ENCODE peak calls at places on chromosomes 5 and 9, in six cellular contexts. L, Q, U, N, Y and G are unnamed samples.

GRCh38 chr5:96588551-96588950 is 73.6 kb upstream of the CAST start:
- DNase-seq in U (no peak), Y (no peak), Q (no peak), L (no peak), N (no peak), G (no peak)

GRCh38 chr9:105157178-105157583 is 87.3 kb upstream of the SLC44A1 start:
- DNase-seq in L (no peak), Y (peak), U (peak), Q (peak), N (no peak), G (peak)

GRCh38 chr5:144315994-144316634 is 145.4 kb downstream of the KCTD16 start:
- DNase-seq in Y (no peak), L (no peak), U (no peak), N (no peak), Q (no peak), G (no peak)

GRCh38 chr9:121568541-121569265 is 69.1 kb upstream of the GGTA1 start:
- DNase-seq in N (no peak), Q (no peak), L (no peak), Y (no peak), U (peak), G (no peak)

GRCh38 chr5:158375531-158375930 is 516.6 kb upstream of the CLINT1 start:
- DNase-seq in Q (no peak), N (no peak), Y (no peak), L (no peak), U (no peak), G (no peak)

GRCh38 chr5:74206571-74207550 is 433.7 kb downstream of the ENC1 start:
- DNase-seq in Q (no peak), U (peak), Y (no peak), L (no peak), N (no peak), G (no peak)

GRCh38 chr5:83097582-83098265 is 20.4 kb downstream of the XRCC4 start:
- DNase-seq in L (no peak), N (no peak), Q (no peak), U (peak), Y (peak), G (no peak)

GRCh38 chr5:32339198-32339597 is 26.5 kb upstream of the MTMR12 start:
- DNase-seq in N (no peak), L (peak), Y (peak), Q (peak), U (peak), G (no peak)

GRCh38 chr9:89684912-89685636 is 80.3 kb downstream of the GADD45G start:
- DNase-seq in Y (no peak), U (no peak), L (no peak), Q (no peak), N (no peak), G (no peak)

GRCh38 chr5:61482980-61483379 is 150.9 kb downstream of the ZSWIM6 start:
- DNase-seq in Y (no peak), U (no peak), L (no peak), N (no peak), Q (no peak), G (no peak)

GRCh38 chr9:969310-969692 is 7.2 kb upstream of the DMRT3 start:
- DNase-seq in U (no peak), Y (no peak), N (no peak), Q (peak), L (no peak), G (peak)

GRCh38 chr5:107230367-107230766 is 440.4 kb downstream of the EFNA5 start:
- DNase-seq in U (no peak), Y (no peak), Q (no peak), L (no peak), N (no peak), G (no peak)

GRCh38 chr9:120861935-120862334 is 15.1 kb downstream of the PHF19 start:
- DNase-seq in N (no peak), U (no peak), Y (no peak), L (no peak), Q (no peak), G (no peak)

GRCh38 chr9:137354845-137355420 is 52.9 kb upstream of the NRARP start:
- DNase-seq in Y (no peak), Q (no peak), U (no peak), N (no peak), L (no peak), G (no peak)

GRCh38 chr9:618478-618877 is 223.0 kb upstream of the DMRT1 start:
- DNase-seq in Q (no peak), L (no peak), U (peak), Y (no peak), N (no peak), G (no peak)

GRCh38 chr9:85569988-85570387 is 171.8 kb downstream of the AGTPBP1 start:
- DNase-seq in Q (no peak), N (no peak), L (no peak), Y (peak), U (peak), G (no peak)

GRCh38 chr9:90832251-90832650 is 30.6 kb downstream of the SYK start:
- DNase-seq in N (no peak), Q (no peak), L (no peak), U (no peak), Y (no peak), G (peak)

GRCh38 chr5:135508496-135509005 is 27.2 kb downstream of the NEUROG1 start:
- DNase-seq in Y (no peak), N (no peak), L (no peak), Q (no peak), U (no peak), G (no peak)

GRCh38 chr5:171830686-171831085 is 45.1 kb downstream of the SMIM23 start:
- DNase-seq in U (no peak), Y (no peak), L (no peak), Q (no peak), N (no peak), G (no peak)

GRCh38 chr5:91132552-91132951 is 250.6 kb downstream of the ARRDC3 start:
- DNase-seq in N (no peak), Q (no peak), Y (no peak), U (no peak), L (no peak), G (no peak)

GRCh38 chr5:135492319-135492626 is 40.1 kb upstream of the TIFAB start:
- DNase-seq in L (no peak), Y (no peak), Q (no peak), U (no peak), N (no peak), G (no peak)

GRCh38 chr9:33972698-33973097 is 76.0 kb downstream of the UBAP2 start:
- DNase-seq in Q (no peak), L (no peak), U (no peak), Y (no peak), N (no peak), G (no peak)

GRCh38 chr9:113345165-113345564 is 4.2 kb upstream of the BSPRY start:
- DNase-seq in U (no peak), L (no peak), Q (no peak), N (no peak), Y (no peak), G (no peak)

GRCh38 chr9:112868461-112868860 is 22.2 kb downstream of the SLC46A2 start:
- DNase-seq in Y (no peak), N (no peak), U (no peak), Q (no peak), L (no peak), G (no peak)

GRCh38 chr5:134100283-134101011 is 14.0 kb upstream of the TCF7 start:
- DNase-seq in Q (peak), L (no peak), Y (peak), N (peak), U (peak), G (peak)

GRCh38 chr5:151686673-151687378 is at the start of gene SPARC:
- DNase-seq in U (peak), L (peak), Q (peak), Y (peak), N (peak), G (peak)

GRCh38 chr9:35905912-35906679 is at the start of gene HRCT1:
- DNase-seq in U (peak), Y (peak), Q (no peak), N (no peak), L (no peak), G (no peak)
- H3K4me2 ChIP-seq in U (peak), Y (no peak), Q (no peak), N (no peak), L (no peak), G (no peak)

GRCh38 chr5:6389946-6390530 is 11.7 kb upstream of the MED10 start:
- DNase-seq in Y (no peak), L (no peak), N (no peak), U (no peak), Q (no peak), G (no peak)

GRCh38 chr5:6389397-6389796 is 11.1 kb upstream of the MED10 start:
- DNase-seq in Y (no peak), U (no peak), N (no peak), Q (no peak), L (no peak), G (no peak)

GRCh38 chr5:6384856-6385255 is 6.5 kb upstream of the MED10 start:
- DNase-seq in Y (no peak), L (no peak), Q (no peak), U (no peak), N (no peak), G (no peak)

GRCh38 chr5:6386270-6386669 is 7.9 kb upstream of the MED10 start:
- DNase-seq in L (no peak), U (no peak), N (no peak), Q (no peak), Y (no peak), G (no peak)

GRCh38 chr5:6387970-6388369 is 9.6 kb upstream of the MED10 start:
- DNase-seq in Q (no peak), Y (no peak), N (no peak), L (no peak), U (no peak), G (no peak)
- H2BK15ac ChIP-seq in Q (no peak), Y (no peak), N (no peak), L (no peak), U (no peak), G (no peak)

GRCh38 chr9:122572456-122572855 is 10.7 kb downstream of the OR1L8 start:
- DNase-seq in U (no peak), L (no peak), Q (no peak), Y (no peak), N (no peak), G (no peak)
- H3K4me2 ChIP-seq in U (peak), L (no peak), Q (no peak), Y (no peak), N (no peak), G (no peak)

DNA sequence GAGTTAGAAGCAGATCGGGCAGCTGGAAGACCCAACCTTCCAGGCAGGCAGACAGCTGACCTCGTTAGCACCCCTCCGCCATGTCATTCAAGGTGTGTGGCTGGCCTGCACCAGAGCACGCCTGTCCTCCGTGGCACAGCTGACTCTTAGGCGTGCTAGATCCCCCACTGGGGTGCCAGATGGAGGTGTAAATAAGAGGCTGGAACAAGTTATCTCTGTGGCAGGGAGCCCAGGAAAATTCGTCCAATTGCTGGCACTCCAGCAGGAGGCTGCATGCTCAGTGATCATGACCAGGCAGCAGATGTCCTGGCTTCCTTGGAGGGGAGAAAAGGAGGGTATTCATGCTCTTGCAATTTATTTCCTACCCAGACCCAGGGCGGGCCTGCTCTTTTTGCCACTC is 7.8 kb upstream of the ALDOB start:
- DNase-seq in U (no peak), Q (peak), N (no peak), L (no peak), Y (no peak), G (no peak)
- H2BK15ac ChIP-seq in U (no peak), Q (no peak), N (no peak), L (no peak), Y (no peak), G (no peak)

GRCh38 chr5:156406023-156406422 is 79.1 kb downstream of the SGCD start:
- DNase-seq in Q (no peak), L (no peak), Y (no peak), U (no peak), N (no peak), G (no peak)

GRCh38 chr5:156399323-156399722 is 72.4 kb downstream of the SGCD start:
- DNase-seq in L (no peak), Y (no peak), N (no peak), Q (no peak), U (no peak), G (no peak)

GRCh38 chr5:156400542-156400941 is 73.6 kb downstream of the SGCD start:
- DNase-seq in L (no peak), U (peak), Y (no peak), Q (no peak), N (no peak), G (no peak)

GRCh38 chr5:156402387-156402921 is 75.5 kb downstream of the SGCD start:
- DNase-seq in N (no peak), L (peak), Y (peak), Q (peak), U (no peak), G (peak)

DNA sequence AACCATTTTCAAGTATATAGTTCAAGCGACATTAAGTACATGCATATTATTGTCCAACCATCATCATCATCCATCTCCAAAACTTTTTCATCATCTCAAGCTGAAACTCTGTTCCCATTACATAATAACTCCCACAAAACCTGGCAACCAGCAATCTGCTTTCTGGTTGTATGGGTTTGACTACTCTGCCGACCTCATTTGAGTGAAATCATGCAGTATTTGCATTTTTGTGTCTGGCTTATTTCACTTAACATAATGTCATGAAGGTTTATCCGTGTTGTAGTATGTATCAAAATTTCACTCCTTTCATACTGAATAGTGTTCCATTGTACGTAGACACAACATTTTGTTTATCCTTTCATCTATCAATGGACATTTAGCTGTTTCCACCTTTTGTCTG is 74.8 kb downstream of the SGCD start:
- DNase-seq in Y (no peak), Q (no peak), U (no peak), N (no peak), L (no peak), G (no peak)
- H3K4me2 ChIP-seq in Y (no peak), Q (no peak), U (no peak), N (no peak), L (no peak), G (no peak)

GRCh38 chr5:10030219-10030831 is 219.4 kb downstream of the ATPSCKMT start:
- DNase-seq in L (peak), Q (peak), Y (peak), N (peak), U (peak), G (peak)
- H2BK15ac ChIP-seq in L (no peak), Q (no peak), Y (no peak), N (peak), U (peak), G (no peak)

DNA sequence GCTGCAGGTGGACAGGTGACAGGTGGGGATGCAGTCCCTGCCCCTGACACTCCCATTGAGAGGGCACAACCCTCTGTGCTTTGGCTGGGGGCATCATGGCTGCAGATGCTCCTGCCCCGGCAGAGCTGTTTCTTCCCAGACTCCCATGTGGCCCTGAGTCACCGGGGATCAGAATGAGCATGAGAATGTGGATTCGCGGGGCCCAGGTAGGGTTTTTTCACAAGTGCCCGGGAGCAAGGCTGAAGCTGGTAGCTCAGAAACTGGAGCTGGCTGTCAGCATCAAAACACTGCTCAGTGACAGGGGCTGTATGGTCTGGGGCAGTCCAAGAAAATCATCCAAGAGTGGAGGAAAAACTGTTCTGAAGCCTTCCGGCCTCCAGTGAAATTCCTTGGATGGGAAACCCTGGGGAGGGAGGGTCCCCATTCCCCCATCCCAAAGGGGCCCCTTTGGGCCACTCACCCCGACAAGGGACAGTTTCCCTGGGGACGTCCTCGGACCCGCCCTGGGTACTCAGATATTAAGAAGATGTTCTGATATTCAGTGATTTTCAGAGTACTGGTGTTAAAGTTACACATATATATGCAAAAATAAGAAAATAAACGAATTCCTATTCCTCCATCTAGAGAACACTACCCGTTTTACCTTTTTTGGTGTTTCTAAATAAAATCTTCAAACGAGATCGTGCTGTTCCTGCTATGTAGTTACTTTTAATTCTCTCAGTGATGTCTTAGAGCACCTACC is 120.1 kb upstream of the LPCAT1 start:
- DNase-seq in N (no peak), Y (peak), Q (peak), U (no peak), L (no peak), G (peak)
- H3K4me2 ChIP-seq in N (peak), Y (no peak), Q (no peak), U (no peak), L (no peak), G (peak)

GRCh38 chr9:99389087-99390033 is 167.3 kb downstream of the SEC61B start:
- DNase-seq in L (no peak), N (no peak), Y (no peak), U (peak), Q (no peak), G (no peak)

GRCh38 chr9:99383536-99383935 is 161.5 kb downstream of the SEC61B start:
- DNase-seq in Q (no peak), L (no peak), Y (no peak), U (no peak), N (no peak), G (no peak)

GRCh38 chr9:99385215-99385614 is 163.1 kb downstream of the SEC61B start:
- DNase-seq in L (no peak), Y (no peak), U (no peak), N (no peak), Q (peak), G (no peak)

GRCh38 chr9:99385814-99386279 is 163.8 kb downstream of the SEC61B start:
- DNase-seq in N (no peak), U (peak), L (no peak), Y (peak), Q (no peak), G (no peak)

GRCh38 chr9:99387416-99387815 is 165.3 kb downstream of the SEC61B start:
- DNase-seq in U (no peak), Q (no peak), Y (no peak), L (no peak), N (no peak), G (no peak)
- H2BK15ac ChIP-seq in U (no peak), Q (no peak), Y (no peak), L (no peak), N (no peak), G (no peak)